ENCODE peak calls at places on chromosomes 6 and 20, in four cellular contexts. E is NCI-H774, P is posterior cingulate gyrus, C is endodermal cell. Q is an unnamed sample.

GRCh38 chr6:120493483-120493882 is 840.8 kb downstream of the TBC1D32 start:
- DNase-seq in E (no peak), C (no peak), P (no peak), Q (no peak)

GRCh38 chr6:73074175-73074574 is 151.1 kb downstream of the KHDC1L start:
- DNase-seq in C (no peak), E (no peak), P (no peak), Q (no peak)

GRCh38 chr6:24391756-24392405 is 10.9 kb upstream of the MRS2 start:
- DNase-seq in P (no peak), C (no peak), E (no peak), Q (no peak)

GRCh38 chr20:45555198-45555597 is 8.0 kb upstream of the EPPIN start:
- DNase-seq in C (no peak), P (no peak), E (no peak), Q (no peak)

GRCh38 chr6:2055914-2056313 is 189.5 kb downstream of the GMDS start:
- DNase-seq in E (no peak), C (no peak), P (no peak), Q (no peak)

GRCh38 chr6:98576811-98577210 is 257.6 kb upstream of the POU3F2 start:
- DNase-seq in C (no peak), P (no peak), E (no peak), Q (no peak)

GRCh38 chr6:4664117-4664626 is 112.0 kb upstream of the CDYL start:
- DNase-seq in P (peak), E (no peak), C (no peak), Q (no peak)

GRCh38 chr6:41453232-41453631 is 92.9 kb upstream of the FOXP4 start:
- DNase-seq in E (no peak), C (no peak), P (no peak), Q (no peak)

GRCh38 chr6:3455121-3455489 is 1.7 kb downstream of the SLC22A23 start:
- DNase-seq in C (peak), P (peak), E (peak), Q (peak)

GRCh38 chr20:38957915-38958485 is 4.1 kb upstream of the DHX35 start:
- DNase-seq in C (no peak), E (no peak), P (no peak), Q (no peak)

GRCh38 chr6:5125152-5126006 is 40.2 kb downstream of the PPP1R3G start:
- DNase-seq in P (no peak), C (peak), E (no peak), Q (no peak)

GRCh38 chr6:166032366-166033171 is 135.1 kb downstream of the TBXT start:
- DNase-seq in E (no peak), C (peak), P (no peak), Q (no peak)

Q was measured in NCI-H1417.